ENCODE peak calls at places on chromosomes 13 and 19, in eight cellular contexts. One of them, this sample, is unnamed.

GRCh38 chr13:110634558-110634957 is 19.2 kb downstream of the NAXD start:
- DNase-seq in psoas muscle: no peak
- DNase-seq in fibroblast of mammary gland: peak
- DNase-seq in AG08396: no peak
- DNase-seq in CD4-positive, alpha-beta T cell: no peak
- DNase-seq in stimulated activated CD8-positive, alpha-beta memory T cell treated with anti-CD3 and anti-CD28 coated beads, Interleukin-12 subunit alpha, Interleukin-12 subunit beta, amount 100 ng/mL, for 1 hour: no peak
- DNase-seq in BJ: no peak
- DNase-seq in tibial artery: no peak
- DNase-seq in this sample: peak

GRCh38 chr19:43468354-43469159 is 3.1 kb upstream of the LYPD3 start:
- DNase-seq in psoas muscle: no peak
- DNase-seq in fibroblast of mammary gland: no peak
- DNase-seq in AG08396: no peak
- DNase-seq in CD4-positive, alpha-beta T cell: no peak
- DNase-seq in stimulated activated CD8-positive, alpha-beta memory T cell treated with anti-CD3 and anti-CD28 coated beads, Interleukin-12 subunit alpha, Interleukin-12 subunit beta, amount 100 ng/mL, for 1 hour: no peak
- DNase-seq in BJ: no peak
- DNase-seq in tibial artery: no peak
- DNase-seq in this sample: no peak

GRCh38 chr19:1591421-1592022 is 1.1 kb downstream of the MBD3 start:
- DNase-seq in psoas muscle: no peak
- DNase-seq in fibroblast of mammary gland: no peak
- DNase-seq in AG08396: peak
- DNase-seq in CD4-positive, alpha-beta T cell: no peak
- DNase-seq in stimulated activated CD8-positive, alpha-beta memory T cell treated with anti-CD3 and anti-CD28 coated beads, Interleukin-12 subunit alpha, Interleukin-12 subunit beta, amount 100 ng/mL, for 1 hour: no peak
- DNase-seq in BJ: no peak
- DNase-seq in tibial artery: no peak
- DNase-seq in this sample: no peak

GRCh38 chr13:110343241-110343865 is 36.3 kb downstream of the COL4A2 start:
- DNase-seq in psoas muscle: no peak
- DNase-seq in fibroblast of mammary gland: no peak
- DNase-seq in AG08396: no peak
- DNase-seq in CD4-positive, alpha-beta T cell: no peak
- DNase-seq in stimulated activated CD8-positive, alpha-beta memory T cell treated with anti-CD3 and anti-CD28 coated beads, Interleukin-12 subunit alpha, Interleukin-12 subunit beta, amount 100 ng/mL, for 1 hour: no peak
- DNase-seq in BJ: no peak
- DNase-seq in tibial artery: no peak
- DNase-seq in this sample: no peak

GRCh38 chr13:81184556-81185265 is 843.8 kb upstream of the SPRY2 start:
- DNase-seq in psoas muscle: no peak
- DNase-seq in fibroblast of mammary gland: peak
- DNase-seq in AG08396: peak
- DNase-seq in CD4-positive, alpha-beta T cell: no peak
- DNase-seq in stimulated activated CD8-positive, alpha-beta memory T cell treated with anti-CD3 and anti-CD28 coated beads, Interleukin-12 subunit alpha, Interleukin-12 subunit beta, amount 100 ng/mL, for 1 hour: no peak
- DNase-seq in BJ: no peak
- DNase-seq in tibial artery: no peak
- DNase-seq in this sample: no peak

GRCh38 chr13:79709526-79709925 is 228.6 kb downstream of the NDFIP2 start:
- DNase-seq in psoas muscle: no peak
- DNase-seq in fibroblast of mammary gland: peak
- DNase-seq in AG08396: no peak
- DNase-seq in CD4-positive, alpha-beta T cell: no peak
- DNase-seq in stimulated activated CD8-positive, alpha-beta memory T cell treated with anti-CD3 and anti-CD28 coated beads, Interleukin-12 subunit alpha, Interleukin-12 subunit beta, amount 100 ng/mL, for 1 hour: no peak
- DNase-seq in BJ: peak
- DNase-seq in tibial artery: no peak
- DNase-seq in this sample: no peak

GRCh38 chr13:43494206-43494605 is 292.6 kb downstream of the ENOX1 start:
- DNase-seq in psoas muscle: no peak
- DNase-seq in fibroblast of mammary gland: no peak
- DNase-seq in AG08396: no peak
- DNase-seq in CD4-positive, alpha-beta T cell: no peak
- DNase-seq in stimulated activated CD8-positive, alpha-beta memory T cell treated with anti-CD3 and anti-CD28 coated beads, Interleukin-12 subunit alpha, Interleukin-12 subunit beta, amount 100 ng/mL, for 1 hour: no peak
- DNase-seq in BJ: no peak
- DNase-seq in tibial artery: no peak
- DNase-seq in this sample: no peak

GRCh38 chr13:42525035-42525504 is 48.9 kb upstream of the TNFSF11 start:
- DNase-seq in psoas muscle: no peak
- DNase-seq in fibroblast of mammary gland: peak
- DNase-seq in AG08396: no peak
- DNase-seq in CD4-positive, alpha-beta T cell: no peak
- DNase-seq in stimulated activated CD8-positive, alpha-beta memory T cell treated with anti-CD3 and anti-CD28 coated beads, Interleukin-12 subunit alpha, Interleukin-12 subunit beta, amount 100 ng/mL, for 1 hour: no peak
- DNase-seq in BJ: no peak
- DNase-seq in tibial artery: no peak
- DNase-seq in this sample: no peak

GRCh38 chr19:33052352-33052972 is 12.2 kb downstream of the RHPN2 start:
- DNase-seq in psoas muscle: no peak
- DNase-seq in fibroblast of mammary gland: peak
- DNase-seq in AG08396: no peak
- DNase-seq in CD4-positive, alpha-beta T cell: no peak
- DNase-seq in stimulated activated CD8-positive, alpha-beta memory T cell treated with anti-CD3 and anti-CD28 coated beads, Interleukin-12 subunit alpha, Interleukin-12 subunit beta, amount 100 ng/mL, for 1 hour: no peak
- DNase-seq in BJ: no peak
- DNase-seq in tibial artery: no peak
- DNase-seq in this sample: no peak

GRCh38 chr19:9727644-9728043 is 40.9 kb downstream of the ZNF846 start:
- DNase-seq in psoas muscle: no peak
- DNase-seq in fibroblast of mammary gland: no peak
- DNase-seq in AG08396: no peak
- DNase-seq in CD4-positive, alpha-beta T cell: no peak
- DNase-seq in stimulated activated CD8-positive, alpha-beta memory T cell treated with anti-CD3 and anti-CD28 coated beads, Interleukin-12 subunit alpha, Interleukin-12 subunit beta, amount 100 ng/mL, for 1 hour: no peak
- DNase-seq in BJ: no peak
- DNase-seq in tibial artery: no peak
- DNase-seq in this sample: no peak

GRCh38 chr13:51518847-51519246 is 65.4 kb upstream of the WDFY2 start:
- DNase-seq in psoas muscle: no peak
- DNase-seq in fibroblast of mammary gland: peak
- DNase-seq in AG08396: no peak
- DNase-seq in CD4-positive, alpha-beta T cell: no peak
- DNase-seq in stimulated activated CD8-positive, alpha-beta memory T cell treated with anti-CD3 and anti-CD28 coated beads, Interleukin-12 subunit alpha, Interleukin-12 subunit beta, amount 100 ng/mL, for 1 hour: no peak
- DNase-seq in BJ: no peak
- DNase-seq in tibial artery: no peak
- DNase-seq in this sample: no peak

GRCh38 chr19:38569368-38569983 is 48.3 kb downstream of the MAP4K1 start:
- DNase-seq in psoas muscle: no peak
- DNase-seq in fibroblast of mammary gland: no peak
- DNase-seq in AG08396: no peak
- DNase-seq in CD4-positive, alpha-beta T cell: no peak
- DNase-seq in stimulated activated CD8-positive, alpha-beta memory T cell treated with anti-CD3 and anti-CD28 coated beads, Interleukin-12 subunit alpha, Interleukin-12 subunit beta, amount 100 ng/mL, for 1 hour: no peak
- DNase-seq in BJ: no peak
- DNase-seq in tibial artery: no peak
- DNase-seq in this sample: no peak

GRCh38 chr19:44677019-44677809 is 5.9 kb downstream of the CEACAM19 start:
- DNase-seq in psoas muscle: no peak
- DNase-seq in fibroblast of mammary gland: peak
- DNase-seq in AG08396: peak
- DNase-seq in CD4-positive, alpha-beta T cell: no peak
- DNase-seq in stimulated activated CD8-positive, alpha-beta memory T cell treated with anti-CD3 and anti-CD28 coated beads, Interleukin-12 subunit alpha, Interleukin-12 subunit beta, amount 100 ng/mL, for 1 hour: no peak
- DNase-seq in BJ: peak
- DNase-seq in tibial artery: no peak
- DNase-seq in this sample: peak